ENCODE peak calls at places on chromosomes 5 and 9, in six cellular contexts. V is neuronal stem cell; R is stimulated activated CD8-positive, alpha-beta memory T cell treated with anti-CD3 and anti-CD28 coated beads, Interleukin-7, amount 100 ng/mL, for 1 hour; G is fibroblast of pulmonary artery; S is activated T-cell treated with anti-CD3 and anti-CD28 coated beads for 1 hour; Y is astrocyte of the spinal cord. T is an unnamed sample.

GRCh38 chr5:40486437-40487270 is 193.1 kb upstream of the PTGER4 start:
- DNase-seq in G (peak; percentile 11), V (no peak), R (peak; percentile 7), Y (peak; percentile 27), S (peak; percentile 7), T (peak; percentile 35)

GRCh38 chr5:73232266-73233041 is 59.5 kb downstream of the TMEM174 start:
- DNase-seq in Y (no peak), G (no peak), S (no peak), R (no peak), V (no peak), T (no peak)

GRCh38 chr9:131622536-131622935 is 77.2 kb downstream of the PRRT1B start:
- DNase-seq in V (no peak), G (no peak), S (no peak), Y (no peak), R (no peak), T (no peak)

GRCh38 chr5:154729613-154730012 is 25.6 kb upstream of the LARP1 start:
- DNase-seq in V (no peak), G (peak; percentile 16), R (no peak), S (no peak), Y (no peak), T (no peak)

GRCh38 chr9:100375677-100376076 is 22.9 kb upstream of the TEX10 start:
- DNase-seq in S (no peak), Y (no peak), G (no peak), R (no peak), V (no peak), T (no peak)

GRCh38 chr9:132894857-132895846 is 16.5 kb downstream of the SPACA9 start:
- DNase-seq in Y (no peak), G (no peak), S (no peak), R (no peak), V (no peak), T (no peak)

GRCh38 chr5:149921597-149921996 is 23.0 kb downstream of the PDE6A start:
- DNase-seq in G (no peak), S (no peak), V (no peak), Y (no peak), R (no peak), T (no peak)

GRCh38 chr9:35618854-35619799 is 914 bp upstream of the CD72 start:
- DNase-seq in Y (no peak), R (no peak), S (no peak), G (no peak), V (no peak), T (no peak)

GRCh38 chr5:135608761-135609443 is 30.1 kb upstream of the CXCL14 start:
- DNase-seq in G (no peak), V (no peak), S (no peak), Y (no peak), R (no peak), T (no peak)

GRCh38 chr5:9062873-9063272 is 483.0 kb downstream of the SEMA5A start:
- DNase-seq in Y (no peak), G (no peak), S (no peak), R (no peak), V (no peak), T (no peak)

GRCh38 chr5:74042559-74043357 is 416.8 kb downstream of the ARHGEF28 start:
- DNase-seq in S (no peak), G (peak; percentile 95), R (no peak), V (no peak), Y (peak; percentile 61), T (no peak)

GRCh38 chr5:167573274-167574127 is 717.9 kb upstream of the WWC1 start:
- DNase-seq in S (no peak), R (no peak), V (peak; percentile 74), Y (peak; percentile 78), G (peak; percentile 55), T (no peak)

GRCh38 chr9:37243588-37244345 is 123.4 kb downstream of the ZCCHC7 start:
- DNase-seq in S (no peak), Y (no peak), V (no peak), G (no peak), R (no peak), T (no peak)

GRCh38 chr9:32486839-32487562 is 39.0 kb downstream of the RIGI start:
- DNase-seq in V (no peak), S (no peak), G (peak; percentile 20), Y (peak; percentile 25), R (no peak), T (no peak)

T was measured in activated CD8-positive, alpha-beta memory T cell treated with anti-CD3 and anti-CD28 coated beads for 4 hours.